ENCODE peak calls at places on chromosome 16, in seven cellular contexts. One of them, this sample, is unnamed.

GRCh38 chr16:69306031-69306430 is 5.1 kb upstream of the VPS4A start:
- DNase-seq in gastrocnemius medialis: no peak
- DNase-seq in GM23338: no peak
- DNase-seq in stomach: no peak
- DNase-seq in sigmoid colon: no peak
- DNase-seq in heart left ventricle: no peak
- DNase-seq in A549: no peak
- DNase-seq in this sample: no peak

GRCh38 chr16:86491643-86492030 is 18.7 kb upstream of the FOXF1 start:
- DNase-seq in gastrocnemius medialis: no peak
- DNase-seq in A549: no peak
- DNase-seq in stomach: no peak
- DNase-seq in sigmoid colon: peak; percentile 41
- DNase-seq in heart left ventricle: no peak
- DNase-seq in GM23338: no peak
- DNase-seq in this sample: no peak

GRCh38 chr16:50539822-50540710 is 8.1 kb upstream of the NKD1 start:
- DNase-seq in stomach: no peak
- DNase-seq in sigmoid colon: no peak
- DNase-seq in gastrocnemius medialis: no peak
- DNase-seq in A549: no peak
- DNase-seq in heart left ventricle: no peak
- DNase-seq in GM23338: peak; percentile 55
- DNase-seq in this sample: no peak

GRCh38 chr16:28900601-28901000 is 22.3 kb downstream of the ATP2A1 start:
- DNase-seq in A549: no peak
- DNase-seq in gastrocnemius medialis: no peak
- DNase-seq in stomach: no peak
- DNase-seq in GM23338: no peak
- DNase-seq in heart left ventricle: no peak
- DNase-seq in sigmoid colon: no peak
- DNase-seq in this sample: no peak

GRCh38 chr16:21159281-21159951 is 942 bp downstream of the LDAF1 start:
- DNase-seq in sigmoid colon: peak; percentile 75
- DNase-seq in gastrocnemius medialis: peak; percentile 32
- DNase-seq in GM23338: peak; percentile 89
- DNase-seq in A549: no peak
- DNase-seq in stomach: peak; percentile 67
- DNase-seq in heart left ventricle: peak; percentile 68
- DNase-seq in this sample: peak; percentile 73

GRCh38 chr16:4968879-4969278 is 10.7 kb downstream of the SEC14L5 start:
- DNase-seq in GM23338: peak; percentile 80
- DNase-seq in A549: no peak
- DNase-seq in sigmoid colon: no peak
- DNase-seq in heart left ventricle: no peak
- DNase-seq in stomach: no peak
- DNase-seq in gastrocnemius medialis: no peak
- DNase-seq in this sample: no peak

GRCh38 chr16:29943846-29944669 is 17.8 kb upstream of the TMEM219 start:
- DNase-seq in heart left ventricle: no peak
- DNase-seq in gastrocnemius medialis: no peak
- DNase-seq in A549: peak; percentile 99
- DNase-seq in GM23338: peak; percentile 80
- DNase-seq in sigmoid colon: peak; percentile 72
- DNase-seq in stomach: peak; percentile 41
- DNase-seq in this sample: peak; percentile 30

GRCh38 chr16:84593825-84594724 is 23.8 kb downstream of the COTL1 start:
- DNase-seq in GM23338: peak; percentile 64
- DNase-seq in heart left ventricle: peak; percentile 77
- DNase-seq in sigmoid colon: no peak
- DNase-seq in A549: no peak
- DNase-seq in stomach: peak; percentile 78
- DNase-seq in gastrocnemius medialis: no peak
- DNase-seq in this sample: no peak

GRCh38 chr16:27870116-27870798 is 193.3 kb downstream of the GSG1L start:
- DNase-seq in GM23338: no peak
- DNase-seq in sigmoid colon: no peak
- DNase-seq in heart left ventricle: no peak
- DNase-seq in stomach: no peak
- DNase-seq in A549: no peak
- DNase-seq in gastrocnemius medialis: no peak
- DNase-seq in this sample: no peak

DNA sequence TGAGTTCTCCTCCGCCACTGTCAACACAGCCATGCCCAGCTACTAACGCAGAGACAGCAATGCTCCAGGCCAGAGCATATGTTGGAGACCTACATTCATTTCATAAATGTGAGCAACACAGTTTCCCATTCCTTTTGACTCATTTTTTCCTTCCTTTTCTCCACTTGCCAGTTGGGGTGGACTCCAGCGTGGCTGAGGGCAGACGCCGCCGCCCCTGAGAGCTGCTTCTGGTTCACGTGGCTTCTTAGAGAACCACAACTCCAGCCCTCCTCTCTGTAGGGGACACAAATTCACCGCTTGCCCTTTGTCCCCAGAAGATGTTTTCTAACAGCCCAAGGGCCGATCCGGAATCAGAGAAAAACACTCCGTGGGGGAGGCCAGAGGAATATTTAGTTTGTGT is 45.8 kb upstream of the ZCCHC14 start:
- DNase-seq in GM23338: no peak
- DNase-seq in heart left ventricle: no peak
- DNase-seq in A549: no peak
- DNase-seq in stomach: no peak
- DNase-seq in sigmoid colon: no peak
- DNase-seq in gastrocnemius medialis: no peak
- DNase-seq in this sample: no peak
- H3K27ac ChIP-seq in GM23338: no peak overlapping the region
- H3K27ac ChIP-seq in heart left ventricle: no peak overlapping the region
- H3K27ac ChIP-seq in A549: no peak overlapping the region
- H3K27ac ChIP-seq in stomach: no peak overlapping the region
- H3K27ac ChIP-seq in sigmoid colon: no peak overlapping the region
- H3K27ac ChIP-seq in gastrocnemius medialis: no peak overlapping the region
- H3K27ac ChIP-seq in this sample: no peak overlapping the region

GRCh38 chr16:53541326-53541725 is 38.3 kb upstream of the AKTIP start:
- DNase-seq in heart left ventricle: no peak
- DNase-seq in stomach: no peak
- DNase-seq in gastrocnemius medialis: no peak
- DNase-seq in sigmoid colon: no peak
- DNase-seq in A549: no peak
- DNase-seq in GM23338: no peak
- DNase-seq in this sample: no peak

GRCh38 chr16:53542283-53542682 is 39.3 kb upstream of the AKTIP start:
- DNase-seq in heart left ventricle: no peak
- DNase-seq in gastrocnemius medialis: no peak
- DNase-seq in A549: no peak
- DNase-seq in sigmoid colon: no peak
- DNase-seq in stomach: no peak
- DNase-seq in GM23338: peak; percentile 79
- DNase-seq in this sample: no peak

GRCh38 chr16:53549970-53550406 is 47.0 kb upstream of the AKTIP start:
- DNase-seq in stomach: peak; percentile 57
- DNase-seq in sigmoid colon: peak; percentile 74
- DNase-seq in GM23338: peak; percentile 88
- DNase-seq in heart left ventricle: no peak
- DNase-seq in A549: peak; percentile 61
- DNase-seq in gastrocnemius medialis: no peak
- DNase-seq in this sample: peak; percentile 56

GRCh38 chr16:53545433-53545832 is 42.4 kb upstream of the AKTIP start:
- DNase-seq in A549: no peak
- DNase-seq in heart left ventricle: no peak
- DNase-seq in gastrocnemius medialis: no peak
- DNase-seq in stomach: no peak
- DNase-seq in sigmoid colon: no peak
- DNase-seq in GM23338: peak; percentile 39
- DNase-seq in this sample: no peak

GRCh38 chr16:53546988-53547391 is 44.0 kb upstream of the AKTIP start:
- DNase-seq in GM23338: peak; percentile 68
- DNase-seq in sigmoid colon: no peak
- DNase-seq in gastrocnemius medialis: no peak
- DNase-seq in heart left ventricle: no peak
- DNase-seq in stomach: no peak
- DNase-seq in A549: peak; percentile 35
- DNase-seq in this sample: no peak
- TF ChIP-seq CTCF in GM23338: peak; percentile 79
- TF ChIP-seq CTCF in sigmoid colon: no peak
- TF ChIP-seq CTCF in gastrocnemius medialis: no peak
- TF ChIP-seq CTCF in heart left ventricle: no peak
- TF ChIP-seq CTCF in stomach: no peak
- TF ChIP-seq CTCF in A549: no peak
- TF ChIP-seq CTCF in this sample: no peak

GRCh38 chr16:67723151-67723915 is 4.2 kb upstream of the GFOD2 start:
- DNase-seq in GM23338: no peak
- DNase-seq in A549: no peak
- DNase-seq in gastrocnemius medialis: peak; percentile 3
- DNase-seq in stomach: no peak
- DNase-seq in heart left ventricle: no peak
- DNase-seq in sigmoid colon: peak; percentile 30
- DNase-seq in this sample: no peak

GRCh38 chr16:67719778-67720144 is 645 bp upstream of the GFOD2 start:
- DNase-seq in heart left ventricle: no peak
- DNase-seq in A549: peak; percentile 21
- DNase-seq in GM23338: peak; percentile 45
- DNase-seq in stomach: no peak
- DNase-seq in sigmoid colon: no peak
- DNase-seq in gastrocnemius medialis: peak; percentile 59
- DNase-seq in this sample: peak; percentile 25

GRCh38 chr16:67718668-67719047 is 458 bp downstream of the GFOD2 start:
- DNase-seq in GM23338: peak; percentile 57
- DNase-seq in A549: no peak
- DNase-seq in heart left ventricle: no peak
- DNase-seq in sigmoid colon: no peak
- DNase-seq in gastrocnemius medialis: no peak
- DNase-seq in stomach: no peak
- DNase-seq in this sample: no peak

GRCh38 chr16:67719048-67719777 is at the start of gene GFOD2:
- DNase-seq in stomach: peak; percentile 97
- DNase-seq in gastrocnemius medialis: peak; percentile 95
- DNase-seq in heart left ventricle: peak; percentile 99
- DNase-seq in A549: peak; percentile 94
- DNase-seq in GM23338: peak; percentile 98
- DNase-seq in sigmoid colon: peak; percentile 98
- DNase-seq in this sample: peak; percentile 97

GRCh38 chr16:67720236-67720635 is 1.1 kb upstream of the GFOD2 start:
- DNase-seq in GM23338: no peak
- DNase-seq in A549: no peak
- DNase-seq in heart left ventricle: no peak
- DNase-seq in gastrocnemius medialis: peak; percentile 9
- DNase-seq in sigmoid colon: no peak
- DNase-seq in stomach: no peak
- DNase-seq in this sample: no peak
- H3K27ac ChIP-seq in GM23338: no peak overlapping the region
- H3K27ac ChIP-seq in A549: peak overlapping the region; percentile 85
- H3K27ac ChIP-seq in heart left ventricle: peak overlapping the region; percentile 94
- H3K27ac ChIP-seq in gastrocnemius medialis: peak overlapping the region; percentile 96
- H3K27ac ChIP-seq in sigmoid colon: peak overlapping the region; percentile 89
- H3K27ac ChIP-seq in stomach: peak overlapping the region; percentile 85
- H3K27ac ChIP-seq in this sample: peak overlapping the region; percentile 82

GRCh38 chr16:48687421-48688038 is 77.5 kb upstream of the N4BP1 start:
- DNase-seq in sigmoid colon: no peak
- DNase-seq in GM23338: peak; percentile 88
- DNase-seq in gastrocnemius medialis: no peak
- DNase-seq in heart left ventricle: peak; percentile 57
- DNase-seq in A549: peak; percentile 70
- DNase-seq in stomach: peak; percentile 28
- DNase-seq in this sample: peak; percentile 44
- TF ChIP-seq CTCF in sigmoid colon: peak; percentile 76
- TF ChIP-seq CTCF in GM23338: peak; percentile 81
- TF ChIP-seq CTCF in gastrocnemius medialis: peak; percentile 27
- TF ChIP-seq CTCF in heart left ventricle: peak; percentile 73
- TF ChIP-seq CTCF in A549: peak; percentile 77
- TF ChIP-seq CTCF in stomach: peak; percentile 26
- TF ChIP-seq CTCF in this sample: peak; percentile 66

GRCh38 chr16:54285414-54286066 is 1.0 kb downstream of the IRX3 start:
- DNase-seq in A549: peak; percentile 52
- DNase-seq in heart left ventricle: peak; percentile 72
- DNase-seq in stomach: peak; percentile 56
- DNase-seq in sigmoid colon: no peak
- DNase-seq in GM23338: peak; percentile 59
- DNase-seq in gastrocnemius medialis: no peak
- DNase-seq in this sample: no peak

GRCh38 chr16:54284931-54285413 is 1.6 kb downstream of the IRX3 start:
- DNase-seq in sigmoid colon: no peak
- DNase-seq in gastrocnemius medialis: no peak
- DNase-seq in GM23338: peak; percentile 38
- DNase-seq in stomach: no peak
- DNase-seq in heart left ventricle: peak; percentile 66
- DNase-seq in A549: peak; percentile 18
- DNase-seq in this sample: no peak

GRCh38 chr16:54282923-54283734 is 3.5 kb downstream of the IRX3 start:
- DNase-seq in sigmoid colon: no peak
- DNase-seq in A549: no peak
- DNase-seq in GM23338: peak; percentile 56
- DNase-seq in gastrocnemius medialis: no peak
- DNase-seq in stomach: no peak
- DNase-seq in heart left ventricle: no peak
- DNase-seq in this sample: no peak

GRCh38 chr16:54283735-54284318 is 2.8 kb downstream of the IRX3 start:
- DNase-seq in gastrocnemius medialis: no peak
- DNase-seq in A549: no peak
- DNase-seq in GM23338: peak; percentile 26
- DNase-seq in stomach: no peak
- DNase-seq in sigmoid colon: no peak
- DNase-seq in heart left ventricle: no peak
- DNase-seq in this sample: no peak

GRCh38 chr16:54284319-54284930 is 2.2 kb downstream of the IRX3 start:
- DNase-seq in GM23338: peak; percentile 53
- DNase-seq in heart left ventricle: no peak
- DNase-seq in A549: no peak
- DNase-seq in gastrocnemius medialis: no peak
- DNase-seq in sigmoid colon: no peak
- DNase-seq in stomach: peak; percentile 58
- DNase-seq in this sample: no peak
- H3K27ac ChIP-seq in GM23338: no peak overlapping the region
- H3K27ac ChIP-seq in heart left ventricle: peak overlapping the region; percentile 97
- H3K27ac ChIP-seq in A549: no peak overlapping the region
- H3K27ac ChIP-seq in gastrocnemius medialis: no peak overlapping the region
- H3K27ac ChIP-seq in sigmoid colon: no peak overlapping the region
- H3K27ac ChIP-seq in stomach: peak overlapping the region; percentile 86
- H3K27ac ChIP-seq in this sample: no peak overlapping the region

GRCh38 chr16:53881371-53881770 is 177.4 kb downstream of the FTO start:
- DNase-seq in stomach: no peak
- DNase-seq in GM23338: no peak
- DNase-seq in A549: peak; percentile 74
- DNase-seq in sigmoid colon: no peak
- DNase-seq in gastrocnemius medialis: no peak
- DNase-seq in heart left ventricle: no peak
- DNase-seq in this sample: no peak

GRCh38 chr16:53886482-53887378 is 182.8 kb downstream of the FTO start:
- DNase-seq in stomach: no peak
- DNase-seq in GM23338: no peak
- DNase-seq in gastrocnemius medialis: no peak
- DNase-seq in sigmoid colon: no peak
- DNase-seq in heart left ventricle: no peak
- DNase-seq in A549: no peak
- DNase-seq in this sample: no peak

GRCh38 chr16:53884748-53885147 is 180.8 kb downstream of the FTO start:
- DNase-seq in heart left ventricle: no peak
- DNase-seq in gastrocnemius medialis: no peak
- DNase-seq in GM23338: no peak
- DNase-seq in A549: no peak
- DNase-seq in stomach: no peak
- DNase-seq in sigmoid colon: no peak
- DNase-seq in this sample: no peak

GRCh38 chr16:53878216-53878615 is 174.3 kb downstream of the FTO start:
- DNase-seq in sigmoid colon: no peak
- DNase-seq in GM23338: no peak
- DNase-seq in gastrocnemius medialis: no peak
- DNase-seq in stomach: no peak
- DNase-seq in A549: no peak
- DNase-seq in heart left ventricle: no peak
- DNase-seq in this sample: no peak

GRCh38 chr16:53882310-53882709 is 178.4 kb downstream of the FTO start:
- DNase-seq in sigmoid colon: no peak
- DNase-seq in stomach: no peak
- DNase-seq in heart left ventricle: no peak
- DNase-seq in gastrocnemius medialis: no peak
- DNase-seq in A549: peak; percentile 10
- DNase-seq in GM23338: peak; percentile 41
- DNase-seq in this sample: no peak
- TF ChIP-seq CTCF in sigmoid colon: no peak
- TF ChIP-seq CTCF in stomach: no peak
- TF ChIP-seq CTCF in heart left ventricle: no peak
- TF ChIP-seq CTCF in gastrocnemius medialis: no peak
- TF ChIP-seq CTCF in A549: no peak
- TF ChIP-seq CTCF in GM23338: no peak
- TF ChIP-seq CTCF in this sample: no peak

This sample was measured in body of pancreas.